ENCODE peak calls at places on chromosomes 6 and 20, in seven cellular contexts. One of them, this sample, is unnamed.

GRCh38 chr6:1328129-1328528 is 16.2 kb downstream of the FOXQ1 start:
- DNase-seq in transverse colon: no peak
- DNase-seq in fibroblast of pulmonary artery: no peak
- DNase-seq in pancreas: no peak
- DNase-seq in mesenchymal stem cell: no peak
- DNase-seq in ascending aorta: no peak
- DNase-seq in mesendoderm: no peak
- DNase-seq in this sample: no peak

GRCh38 chr20:25309395-25310267 is 61.7 kb downstream of the PYGB start:
- DNase-seq in mesendoderm: peak
- DNase-seq in pancreas: no peak
- DNase-seq in mesenchymal stem cell: peak
- DNase-seq in fibroblast of pulmonary artery: peak
- DNase-seq in ascending aorta: peak
- DNase-seq in transverse colon: peak
- DNase-seq in this sample: peak

GRCh38 chr6:71248866-71249265 is 39.7 kb upstream of the OGFRL1 start:
- DNase-seq in mesendoderm: no peak
- DNase-seq in mesenchymal stem cell: no peak
- DNase-seq in transverse colon: no peak
- DNase-seq in fibroblast of pulmonary artery: no peak
- DNase-seq in ascending aorta: no peak
- DNase-seq in pancreas: no peak
- DNase-seq in this sample: no peak

GRCh38 chr6:113635222-113635970 is 221.7 kb upstream of the MARCKS start:
- DNase-seq in mesendoderm: no peak
- DNase-seq in ascending aorta: no peak
- DNase-seq in mesenchymal stem cell: no peak
- DNase-seq in pancreas: no peak
- DNase-seq in transverse colon: no peak
- DNase-seq in fibroblast of pulmonary artery: no peak
- DNase-seq in this sample: peak

GRCh38 chr6:25237579-25237978 is 41.6 kb upstream of the CARMIL1 start:
- DNase-seq in ascending aorta: no peak
- DNase-seq in mesenchymal stem cell: no peak
- DNase-seq in mesendoderm: no peak
- DNase-seq in fibroblast of pulmonary artery: no peak
- DNase-seq in pancreas: no peak
- DNase-seq in transverse colon: no peak
- DNase-seq in this sample: no peak

GRCh38 chr6:154891901-154892300 is 103.2 kb upstream of the TIAM2 start:
- DNase-seq in mesenchymal stem cell: peak
- DNase-seq in fibroblast of pulmonary artery: no peak
- DNase-seq in mesendoderm: no peak
- DNase-seq in transverse colon: no peak
- DNase-seq in ascending aorta: no peak
- DNase-seq in pancreas: no peak
- DNase-seq in this sample: no peak

GRCh38 chr20:44500221-44500620 is 21.6 kb downstream of the SERINC3 start:
- DNase-seq in mesendoderm: no peak
- DNase-seq in transverse colon: no peak
- DNase-seq in ascending aorta: no peak
- DNase-seq in pancreas: no peak
- DNase-seq in fibroblast of pulmonary artery: no peak
- DNase-seq in mesenchymal stem cell: no peak
- DNase-seq in this sample: no peak

GRCh38 chr20:40628877-40629276 is 60.2 kb downstream of the MAFB start:
- DNase-seq in mesendoderm: peak
- DNase-seq in transverse colon: no peak
- DNase-seq in fibroblast of pulmonary artery: no peak
- DNase-seq in mesenchymal stem cell: no peak
- DNase-seq in ascending aorta: no peak
- DNase-seq in pancreas: no peak
- DNase-seq in this sample: no peak

GRCh38 chr20:33515569-33516216 is 25.8 kb downstream of the CBFA2T2 start:
- DNase-seq in mesendoderm: peak
- DNase-seq in pancreas: no peak
- DNase-seq in transverse colon: no peak
- DNase-seq in fibroblast of pulmonary artery: peak
- DNase-seq in mesenchymal stem cell: no peak
- DNase-seq in ascending aorta: no peak
- DNase-seq in this sample: peak

GRCh38 chr6:6781172-6781876 is 192.8 kb downstream of the LY86 start:
- DNase-seq in ascending aorta: no peak
- DNase-seq in pancreas: peak
- DNase-seq in fibroblast of pulmonary artery: peak
- DNase-seq in transverse colon: no peak
- DNase-seq in mesenchymal stem cell: peak
- DNase-seq in mesendoderm: peak
- DNase-seq in this sample: peak

GRCh38 chr6:84137051-84137375 is 90.4 kb downstream of the CEP162 start:
- DNase-seq in mesenchymal stem cell: no peak
- DNase-seq in ascending aorta: no peak
- DNase-seq in fibroblast of pulmonary artery: no peak
- DNase-seq in mesendoderm: no peak
- DNase-seq in pancreas: no peak
- DNase-seq in transverse colon: no peak
- DNase-seq in this sample: peak

GRCh38 chr20:62961799-62962198 is 9.3 kb downstream of the SLC17A9 start:
- DNase-seq in mesendoderm: no peak
- DNase-seq in transverse colon: no peak
- DNase-seq in mesenchymal stem cell: no peak
- DNase-seq in fibroblast of pulmonary artery: no peak
- DNase-seq in ascending aorta: no peak
- DNase-seq in pancreas: no peak
- DNase-seq in this sample: no peak

GRCh38 chr6:93418113-93418447 is 1.3 kb downstream of the EPHA7 start:
- DNase-seq in pancreas: no peak
- DNase-seq in mesendoderm: no peak
- DNase-seq in transverse colon: no peak
- DNase-seq in mesenchymal stem cell: no peak
- DNase-seq in ascending aorta: no peak
- DNase-seq in fibroblast of pulmonary artery: no peak
- DNase-seq in this sample: no peak

GRCh38 chr6:93419304-93420162 is at the start of gene EPHA7:
- DNase-seq in mesenchymal stem cell: peak
- DNase-seq in mesendoderm: peak
- DNase-seq in fibroblast of pulmonary artery: peak
- DNase-seq in ascending aorta: peak
- DNase-seq in pancreas: peak
- DNase-seq in transverse colon: peak
- DNase-seq in this sample: peak

GRCh38 chr6:93418448-93419303 is 683 bp downstream of the EPHA7 start:
- DNase-seq in fibroblast of pulmonary artery: peak
- DNase-seq in ascending aorta: no peak
- DNase-seq in mesenchymal stem cell: peak
- DNase-seq in transverse colon: peak
- DNase-seq in pancreas: peak
- DNase-seq in mesendoderm: peak
- DNase-seq in this sample: peak

GRCh38 chr6:93417421-93417996 is 1.9 kb downstream of the EPHA7 start:
- DNase-seq in mesendoderm: no peak
- DNase-seq in pancreas: no peak
- DNase-seq in fibroblast of pulmonary artery: peak
- DNase-seq in transverse colon: no peak
- DNase-seq in ascending aorta: no peak
- DNase-seq in mesenchymal stem cell: peak
- DNase-seq in this sample: no peak

GRCh38 chr6:93420163-93420806 is 926 bp upstream of the EPHA7 start:
- DNase-seq in mesenchymal stem cell: no peak
- DNase-seq in mesendoderm: no peak
- DNase-seq in ascending aorta: no peak
- DNase-seq in fibroblast of pulmonary artery: no peak
- DNase-seq in transverse colon: no peak
- DNase-seq in pancreas: no peak
- DNase-seq in this sample: no peak
- H3K4me3 ChIP-seq in mesenchymal stem cell: no peak
- H3K4me3 ChIP-seq in mesendoderm: peak
- H3K4me3 ChIP-seq in ascending aorta: peak
- H3K4me3 ChIP-seq in fibroblast of pulmonary artery: peak
- H3K4me3 ChIP-seq in transverse colon: peak
- H3K4me3 ChIP-seq in pancreas: no peak
- H3K4me3 ChIP-seq in this sample: no peak

GRCh38 chr6:34238507-34239239 is 2.0 kb downstream of the HMGA1 start:
- DNase-seq in ascending aorta: no peak
- DNase-seq in mesenchymal stem cell: no peak
- DNase-seq in fibroblast of pulmonary artery: no peak
- DNase-seq in pancreas: no peak
- DNase-seq in mesendoderm: no peak
- DNase-seq in transverse colon: no peak
- DNase-seq in this sample: no peak
- H3K4me3 ChIP-seq in ascending aorta: peak
- H3K4me3 ChIP-seq in mesenchymal stem cell: peak
- H3K4me3 ChIP-seq in fibroblast of pulmonary artery: peak
- H3K4me3 ChIP-seq in pancreas: peak
- H3K4me3 ChIP-seq in mesendoderm: peak
- H3K4me3 ChIP-seq in transverse colon: peak
- H3K4me3 ChIP-seq in this sample: peak

GRCh38 chr20:43341541-43341940 is 116.2 kb upstream of the SRSF6 start:
- DNase-seq in transverse colon: no peak
- DNase-seq in mesenchymal stem cell: no peak
- DNase-seq in fibroblast of pulmonary artery: no peak
- DNase-seq in ascending aorta: no peak
- DNase-seq in pancreas: no peak
- DNase-seq in mesendoderm: no peak
- DNase-seq in this sample: no peak
- H3K4me3 ChIP-seq in transverse colon: no peak
- H3K4me3 ChIP-seq in mesenchymal stem cell: no peak
- H3K4me3 ChIP-seq in fibroblast of pulmonary artery: no peak
- H3K4me3 ChIP-seq in ascending aorta: no peak
- H3K4me3 ChIP-seq in pancreas: no peak
- H3K4me3 ChIP-seq in mesendoderm: no peak
- H3K4me3 ChIP-seq in this sample: no peak

DNA sequence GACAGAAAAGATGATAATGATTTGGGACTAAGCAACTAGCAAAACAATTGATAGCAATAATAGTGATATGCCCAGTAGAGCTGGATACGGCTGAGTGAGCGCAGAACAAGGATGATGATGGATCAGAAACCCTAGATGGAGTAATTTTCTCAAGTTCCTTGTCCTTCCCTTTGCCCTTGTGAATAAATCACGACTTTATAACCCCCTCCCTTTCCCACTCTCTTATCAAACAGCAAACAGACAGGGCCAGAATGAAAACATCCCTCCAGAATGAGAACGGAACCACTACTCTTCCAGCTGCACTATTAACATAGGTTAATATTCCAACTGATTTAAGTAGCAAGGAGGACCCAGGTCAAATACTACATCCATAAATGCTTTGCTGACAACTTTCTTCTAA is 1.3 kb upstream of the MTFR2 start:
- DNase-seq in pancreas: no peak
- DNase-seq in transverse colon: no peak
- DNase-seq in mesendoderm: no peak
- DNase-seq in ascending aorta: no peak
- DNase-seq in mesenchymal stem cell: no peak
- DNase-seq in fibroblast of pulmonary artery: no peak
- DNase-seq in this sample: no peak
- H3K4me3 ChIP-seq in pancreas: no peak
- H3K4me3 ChIP-seq in transverse colon: no peak
- H3K4me3 ChIP-seq in mesendoderm: no peak
- H3K4me3 ChIP-seq in ascending aorta: no peak
- H3K4me3 ChIP-seq in mesenchymal stem cell: no peak
- H3K4me3 ChIP-seq in fibroblast of pulmonary artery: peak
- H3K4me3 ChIP-seq in this sample: peak

GRCh38 chr6:168035098-168035660 is 37.7 kb downstream of the KIF25 start:
- DNase-seq in ascending aorta: no peak
- DNase-seq in transverse colon: peak
- DNase-seq in pancreas: peak
- DNase-seq in mesendoderm: peak
- DNase-seq in fibroblast of pulmonary artery: peak
- DNase-seq in mesenchymal stem cell: peak
- DNase-seq in this sample: peak
- H3K4me3 ChIP-seq in ascending aorta: peak
- H3K4me3 ChIP-seq in transverse colon: peak
- H3K4me3 ChIP-seq in pancreas: peak
- H3K4me3 ChIP-seq in mesendoderm: no peak
- H3K4me3 ChIP-seq in fibroblast of pulmonary artery: peak
- H3K4me3 ChIP-seq in mesenchymal stem cell: peak
- H3K4me3 ChIP-seq in this sample: peak

GRCh38 chr20:37556538-37556937 is 28.9 kb upstream of the BLCAP start:
- DNase-seq in transverse colon: no peak
- DNase-seq in ascending aorta: no peak
- DNase-seq in fibroblast of pulmonary artery: no peak
- DNase-seq in pancreas: no peak
- DNase-seq in mesendoderm: no peak
- DNase-seq in mesenchymal stem cell: no peak
- DNase-seq in this sample: no peak
- H3K4me3 ChIP-seq in transverse colon: no peak
- H3K4me3 ChIP-seq in ascending aorta: no peak
- H3K4me3 ChIP-seq in fibroblast of pulmonary artery: no peak
- H3K4me3 ChIP-seq in pancreas: no peak
- H3K4me3 ChIP-seq in mesendoderm: no peak
- H3K4me3 ChIP-seq in mesenchymal stem cell: no peak
- H3K4me3 ChIP-seq in this sample: no peak